ENCODE peak calls at places on chromosomes 12 and 14, in five cellular contexts. X is T-helper 22 cell, M is dorsolateral prefrontal cortex, F is RPMI7951, H is HTR-8/SVneo. O is an unnamed sample.

GRCh38 chr12:40996091-40996490 is 192.0 kb upstream of the PDZRN4 start:
- DNase-seq in X (no peak), M (no peak), F (no peak), H (no peak), O (no peak)

GRCh38 chr14:66088661-66089060 is 397.5 kb upstream of the CCDC196 start:
- DNase-seq in X (no peak), M (no peak), F (no peak), H (no peak), O (no peak)

GRCh38 chr14:85535916-85536834 is 6.2 kb downstream of the FLRT2 start:
- DNase-seq in X (no peak), M (no peak), F (peak), H (peak), O (no peak)

GRCh38 chr12:11675952-11676505 is 26.6 kb downstream of the ETV6 start:
- DNase-seq in X (no peak), M (peak), F (no peak), H (no peak), O (no peak)

GRCh38 chr12:63889236-63889635 is 44.7 kb downstream of the SRGAP1 start:
- DNase-seq in X (no peak), M (no peak), F (peak), H (peak), O (no peak)

GRCh38 chr12:65699251-65699650 is 125.0 kb upstream of the HMGA2 start:
- DNase-seq in X (no peak), M (no peak), F (peak), H (peak), O (no peak)

GRCh38 chr14:69346710-69347109 is 51.4 kb downstream of the ERH start:
- DNase-seq in X (no peak), M (no peak), F (peak), H (peak), O (no peak)

GRCh38 chr12:124228050-124228711 is 66.7 kb upstream of the RFLNA start:
- DNase-seq in X (no peak), M (no peak), F (no peak), H (no peak), O (no peak)

GRCh38 chr12:3204143-3204542 is 127.0 kb downstream of the TSPAN9 start:
- DNase-seq in X (no peak), M (no peak), F (no peak), H (no peak), O (no peak)

GRCh38 chr14:91866511-91867295 is 633 bp downstream of the TC2N start:
- DNase-seq in X (no peak), M (no peak), F (no peak), H (no peak), O (no peak)

GRCh38 chr12:55974308-55974724 is 438 bp downstream of the RAB5B start:
- DNase-seq in X (peak), M (no peak), F (peak), H (peak), O (no peak)

GRCh38 chr14:58711382-58711781 is 73.6 kb downstream of the DACT1 start:
- DNase-seq in X (no peak), M (no peak), F (no peak), H (no peak), O (no peak)

GRCh38 chr12:34357791-34358190 is 335.5 kb downstream of the ALG10 start:
- DNase-seq in X (no peak), M (no peak), F (no peak), H (no peak), O (no peak)

GRCh38 chr12:92369643-92370042 is 224.0 kb upstream of the BTG1 start:
- DNase-seq in X (no peak), M (no peak), F (peak), H (peak), O (no peak)

GRCh38 chr12:113092478-113093408 is 36.2 kb downstream of the DTX1 start:
- DNase-seq in X (no peak), M (no peak), F (no peak), H (no peak), O (no peak)

GRCh38 chr12:84150226-84150625 is 762.4 kb downstream of the SLC6A15 start:
- DNase-seq in X (no peak), M (no peak), F (no peak), H (no peak), O (no peak)

GRCh38 chr12:6070472-6071257 is 53.8 kb downstream of the VWF start:
- DNase-seq in X (no peak), M (no peak), F (no peak), H (no peak), O (no peak)

GRCh38 chr14:23351681-23352505 is 794 bp downstream of the SLC22A17 start:
- DNase-seq in X (no peak), M (no peak), F (no peak), H (no peak), O (no peak)

GRCh38 chr12:54164402-54165145 is 24.2 kb downstream of the SMUG1 start:
- DNase-seq in X (no peak), M (no peak), F (no peak), H (no peak), O (no peak)

GRCh38 chr14:36300337-36300736 is 20.1 kb downstream of the MBIP start:
- DNase-seq in X (no peak), M (no peak), F (no peak), H (no peak), O (no peak)

GRCh38 chr12:64931981-64932380 is 107.5 kb downstream of the TBC1D30 start:
- DNase-seq in X (no peak), M (no peak), F (no peak), H (no peak), O (no peak)

GRCh38 chr12:69511016-69511415 is 40.8 kb downstream of the FRS2 start:
- DNase-seq in X (no peak), M (no peak), F (no peak), H (no peak), O (no peak)

GRCh38 chr14:42424501-42424900 is 817.8 kb downstream of the LRFN5 start:
- DNase-seq in X (no peak), M (no peak), F (no peak), H (no peak), O (no peak)

GRCh38 chr12:14256139-14256538 is 109.3 kb upstream of the ATF7IP start:
- DNase-seq in X (peak), M (no peak), F (peak), H (no peak), O (peak)

O was measured in effector memory CD4-positive, alpha-beta T cell.